ENCODE peak calls at places on chromosomes 11 and 22, in seven cellular contexts. E is CD4-positive, CD25-positive, alpha-beta regulatory T cell; F is stimulated activated CD8-positive, alpha-beta memory T cell treated with anti-CD3 and anti-CD28 coated beads, Interleukin-4, amount 100 ng/mL, for 24 hours; H is AML-193; V is HS-5; Q is posterior cingulate gyrus; I is HCT116. K is an unnamed sample.

GRCh38 chr11:118939948-118940598 is 14.3 kb upstream of the BCL9L start:
- DNase-seq in E (peak; percentile 49), Q (no peak), F (no peak), H (peak; percentile 43), I (no peak), V (no peak), K (peak; percentile 81)

GRCh38 chr11:3132271-3132781 is 32.8 kb downstream of the OSBPL5 start:
- DNase-seq in Q (no peak), F (no peak), I (no peak), H (no peak), E (no peak), V (no peak), K (peak; percentile 23)

GRCh38 chr11:70108250-70108649 is 30.1 kb downstream of the ANO1 start:
- DNase-seq in Q (no peak), I (no peak), H (no peak), E (no peak), V (no peak), F (no peak), K (no peak)

GRCh38 chr22:38243007-38243775 is 29.6 kb downstream of the TMEM184B start:
- DNase-seq in Q (no peak), F (no peak), I (no peak), E (no peak), H (no peak), V (no peak), K (no peak)

GRCh38 chr11:65498042-65498726 is 661 bp upstream of the MALAT1 start:
- DNase-seq in V (no peak), I (no peak), H (peak; percentile 65), F (peak; percentile 33), Q (peak; percentile 46), E (no peak), K (peak; percentile 71)

GRCh38 chr22:26724414-26724813 is 67.0 kb downstream of the MIAT start:
- DNase-seq in F (no peak), Q (no peak), V (no peak), H (no peak), I (no peak), E (no peak), K (no peak)

GRCh38 chr11:115950660-115951059 is 446.4 kb upstream of the CADM1 start:
- DNase-seq in F (no peak), E (no peak), I (no peak), H (no peak), Q (no peak), V (no peak), K (no peak)

GRCh38 chr11:34013893-34014571 is 37.5 kb upstream of the CAPRIN1 start:
- DNase-seq in I (no peak), Q (no peak), F (no peak), H (no peak), V (no peak), E (no peak), K (no peak)

GRCh38 chr22:48688366-48688765 is 1139.3 kb downstream of the BRD1 start:
- DNase-seq in Q (no peak), I (no peak), H (no peak), F (no peak), E (no peak), V (no peak), K (no peak)

GRCh38 chr22:36298601-36299000 is 45.7 kb downstream of the APOL1 start:
- DNase-seq in H (no peak), Q (no peak), V (no peak), I (no peak), F (no peak), E (no peak), K (no peak)

GRCh38 chr11:75771646-75772410 is 3.2 kb downstream of the DGAT2 start:
- DNase-seq in F (no peak), I (no peak), E (no peak), Q (no peak), V (peak; percentile 90), H (no peak), K (no peak)

GRCh38 chr11:12845739-12846358 is 163.3 kb upstream of the RASSF10 start:
- DNase-seq in Q (peak; percentile 29), I (no peak), E (no peak), V (no peak), F (no peak), H (no peak), K (peak; percentile 72)

GRCh38 chr22:40247976-40248375 is 70.3 kb downstream of the TNRC6B start:
- DNase-seq in E (peak; percentile 58), H (no peak), F (peak; percentile 39), V (no peak), I (no peak), Q (no peak), K (no peak)